ENCODE peak calls at places on chromosomes 13 and 19, in five cellular contexts. D is IMR-90, L is H1, W is neuronal stem cell, E is H9. Q is an unnamed sample. For H3K27me3, the result is how much of the 10 kb centered on the place peaks cover.

GRCh38 chr19:47049307-47049700 is 880 bp upstream of the TMEM160 start:
- DNase-seq in L (no peak), E (no peak), W (no peak), D (peak), Q (no peak)

GRCh38 chr19:6273701-6274601 is 5.8 kb downstream of the MLLT1 start:
- DNase-seq in W (no peak), L (no peak), E (no peak), D (peak), Q (peak)

GRCh38 chr13:51475727-51476521 is 23.1 kb upstream of the INTS6 start:
- DNase-seq in D (peak), W (no peak), E (no peak), L (no peak), Q (no peak)

GRCh38 chr19:46845959-46846459 is 4.6 kb downstream of the AP2S1 start:
- DNase-seq in L (no peak), E (no peak), W (no peak), D (no peak), Q (no peak)

GRCh38 chr19:38851622-38852230 is 1.9 kb upstream of the HNRNPL start:
- DNase-seq in E (peak), D (peak), W (peak), L (peak), Q (peak)

GRCh38 chr13:72293206-72293605 is 426.2 kb upstream of the DACH1 start:
- DNase-seq in D (no peak), E (no peak), L (no peak), W (no peak), Q (no peak)

GRCh38 chr19:47125669-47125938 is 5.0 kb upstream of the SAE1 start:
- DNase-seq in D (no peak), W (no peak), E (no peak), L (no peak), Q (no peak)

GRCh38 chr19:53549354-53549753 is 11.4 kb downstream of the ZNF331 start:
- DNase-seq in L (no peak), W (no peak), E (no peak), D (peak), Q (peak)

GRCh38 chr13:48437381-48437780 is 24.5 kb upstream of the LPAR6 start:
- DNase-seq in L (no peak), E (no peak), W (no peak), D (peak), Q (no peak)

GRCh38 chr19:18906605-18907519 is 10.9 kb upstream of the CERS1 start:
- DNase-seq in E (no peak), L (no peak), W (no peak), D (no peak), Q (no peak)

GRCh38 chr19:49889038-49889686 is 7.5 kb downstream of the IL4I1 start:
- DNase-seq in D (no peak), L (no peak), E (no peak), W (no peak), Q (no peak)

GRCh38 chr19:18393836-18394235 is 3.6 kb downstream of the LRRC25 start:
- DNase-seq in W (no peak), L (no peak), E (no peak), D (no peak), Q (no peak)

GRCh38 chr13:104900186-104900817 is 1635.2 kb downstream of the EFNB2 start:
- DNase-seq in D (no peak), E (no peak), L (no peak), W (no peak), Q (no peak)

GRCh38 chr13:103351035-103351828 is 285.0 kb upstream of the SLC10A2 start:
- DNase-seq in D (no peak), W (no peak), L (peak), E (peak), Q (peak)

GRCh38 chr13:21124853-21125252 is 51.5 kb downstream of the SKA3 start:
- DNase-seq in E (peak), W (no peak), D (peak), L (no peak), Q (peak)

GRCh38 chr19:6229216-6229913 is 50.4 kb downstream of the MLLT1 start:
- DNase-seq in L (no peak), D (no peak), E (no peak), W (no peak), Q (no peak)

GRCh38 chr13:95573226-95573625 is 20.7 kb downstream of the CLDN10 start:
- DNase-seq in E (no peak), D (peak), W (no peak), L (no peak), Q (no peak)

GRCh38 chr13:98273824-98274786 is 97.0 kb upstream of the RNF113B start:
- DNase-seq in D (peak), L (no peak), W (no peak), E (peak), Q (peak)

GRCh38 chr19:21586341-21587116 is 81.1 kb downstream of the ZNF429 start:
- DNase-seq in L (peak), W (no peak), D (no peak), E (peak), Q (no peak)

GRCh38 chr19:3507371-3508120 is 1.4 kb downstream of the FZR1 start:
- DNase-seq in L (peak), E (peak), W (no peak), D (no peak), Q (peak)

GRCh38 chr13:104318121-104318520 is 1251.9 kb upstream of the SLC10A2 start:
- DNase-seq in W (no peak), L (no peak), D (peak), E (no peak), Q (peak)

GRCh38 chr19:55434356-55434755 is 8.7 kb downstream of the SHISA7 start:
- DNase-seq in L (no peak), D (no peak), E (no peak), W (no peak), Q (no peak)

GRCh38 chr19:55431183-55431582 is 11.9 kb downstream of the SHISA7 start:
- DNase-seq in D (no peak), E (no peak), L (no peak), W (no peak), Q (no peak)

GRCh38 chr19:55435020-55435419 is 8.1 kb downstream of the SHISA7 start:
- DNase-seq in E (no peak), D (no peak), L (no peak), W (no peak), Q (no peak)

GRCh38 chr19:55433292-55433691 is 9.8 kb downstream of the SHISA7 start:
- DNase-seq in W (no peak), E (no peak), L (no peak), D (no peak), Q (no peak)

DNA sequence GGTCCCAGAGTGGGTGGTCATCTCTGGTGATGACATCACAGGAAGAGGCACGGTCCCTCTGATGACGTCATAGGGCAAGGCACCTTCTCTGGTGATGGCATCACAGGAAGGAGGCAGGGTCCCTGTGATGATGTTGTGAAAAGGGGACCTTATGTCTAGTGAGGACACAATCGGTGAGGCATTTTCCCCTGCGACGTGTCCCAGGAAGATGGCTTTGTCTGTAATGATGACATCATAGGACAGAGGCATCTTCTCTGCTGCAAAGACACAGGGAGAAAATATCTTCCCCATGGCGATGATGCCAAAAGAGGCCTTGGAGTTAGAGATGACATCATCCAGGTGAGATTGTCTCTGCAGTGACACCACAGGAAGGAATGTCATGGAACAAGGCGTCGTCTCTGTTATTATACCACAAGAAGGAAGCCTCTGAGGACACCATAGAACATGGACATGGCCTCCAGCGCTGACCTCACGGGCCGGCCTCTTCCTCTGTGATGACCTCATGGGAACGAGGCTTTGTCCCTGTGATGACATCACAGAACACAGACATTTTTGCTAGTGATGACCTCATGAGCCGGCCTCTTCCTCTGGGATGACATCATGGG is 10.6 kb downstream of the SHISA7 start:
- DNase-seq in W (no peak), D (no peak), L (no peak), E (no peak), Q (no peak)
- H3K27me3 ChIP-seq in W (under half), D (under half), L (under half), E (under half), Q (under half)

DNA sequence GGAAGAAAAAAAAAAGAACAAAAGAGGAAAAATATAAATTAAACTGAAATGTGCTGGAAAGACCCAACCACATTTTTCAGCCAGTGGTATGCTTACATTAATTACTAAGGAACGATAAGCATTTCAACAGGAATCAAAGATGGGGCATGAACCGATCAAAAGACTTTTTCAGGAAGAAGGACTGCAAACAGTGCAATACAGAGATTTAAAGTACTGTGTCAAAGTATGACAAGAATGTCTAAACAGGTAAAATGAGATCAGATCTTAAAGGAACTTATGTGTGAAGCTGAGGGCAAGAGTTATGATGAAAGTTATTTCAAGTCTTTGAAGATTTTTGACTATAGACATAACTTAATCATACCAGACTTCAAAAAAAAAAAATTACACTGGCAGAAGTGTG is 1761.8 kb downstream of the SLITRK5 start:
- DNase-seq in W (no peak), E (no peak), D (no peak), L (no peak), Q (no peak)
- H2BK15ac ChIP-seq in W (no peak), E (no peak), D (no peak), L (no peak), Q (no peak)

GRCh38 chr13:29752175-29752574 is 98.2 kb downstream of the UBL3 start:
- DNase-seq in L (no peak), D (no peak), W (no peak), E (no peak), Q (no peak)

GRCh38 chr13:29753593-29754485 is 96.6 kb downstream of the UBL3 start:
- DNase-seq in E (no peak), D (peak), W (no peak), L (peak), Q (peak)

GRCh38 chr13:29748097-29748496 is 102.3 kb downstream of the UBL3 start:
- DNase-seq in L (no peak), E (no peak), W (no peak), D (no peak), Q (no peak)

GRCh38 chr13:29749401-29750177 is 100.8 kb downstream of the UBL3 start:
- DNase-seq in W (no peak), L (no peak), D (peak), E (no peak), Q (peak)

DNA sequence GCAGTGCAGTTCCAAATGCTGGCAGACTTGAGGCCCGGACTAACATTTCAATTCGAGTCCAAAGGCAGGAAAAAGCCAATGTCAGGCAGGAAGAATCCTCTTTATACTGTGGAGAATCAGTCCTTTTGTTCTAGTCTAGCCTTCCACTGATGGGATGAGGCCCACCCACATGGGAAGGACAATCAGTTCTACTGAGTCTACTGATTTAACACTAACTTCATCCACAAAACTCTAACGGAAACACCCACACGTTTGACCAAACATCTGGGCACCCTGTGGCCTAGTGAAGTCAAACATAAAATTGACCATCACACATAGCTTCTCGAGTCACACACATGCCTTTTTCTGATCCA is 100.3 kb downstream of the UBL3 start:
- DNase-seq in D (no peak), W (no peak), L (no peak), E (no peak), Q (no peak)
- H3K27me3 ChIP-seq in D (under half), W (under half), L (under half), E (under half), Q (under half)

GRCh38 chr13:101726681-101727080 is 274.2 kb downstream of the ITGBL1 start:
- DNase-seq in D (no peak), E (no peak), L (no peak), W (no peak), Q (no peak)

GRCh38 chr13:101730420-101731000 is 278.0 kb downstream of the ITGBL1 start:
- DNase-seq in E (no peak), D (no peak), W (no peak), L (no peak), Q (no peak)

GRCh38 chr13:101728615-101729014 is 276.1 kb downstream of the ITGBL1 start:
- DNase-seq in D (no peak), E (no peak), W (no peak), L (no peak), Q (no peak)

GRCh38 chr13:101728021-101728420 is 275.5 kb downstream of the ITGBL1 start:
- DNase-seq in E (no peak), W (no peak), D (no peak), L (no peak), Q (no peak)

GRCh38 chr13:101727118-101727517 is 274.6 kb downstream of the ITGBL1 start:
- DNase-seq in L (no peak), W (no peak), E (no peak), D (no peak), Q (no peak)
- H2BK15ac ChIP-seq in L (no peak), W (no peak), E (no peak), D (no peak), Q (no peak)

DNA sequence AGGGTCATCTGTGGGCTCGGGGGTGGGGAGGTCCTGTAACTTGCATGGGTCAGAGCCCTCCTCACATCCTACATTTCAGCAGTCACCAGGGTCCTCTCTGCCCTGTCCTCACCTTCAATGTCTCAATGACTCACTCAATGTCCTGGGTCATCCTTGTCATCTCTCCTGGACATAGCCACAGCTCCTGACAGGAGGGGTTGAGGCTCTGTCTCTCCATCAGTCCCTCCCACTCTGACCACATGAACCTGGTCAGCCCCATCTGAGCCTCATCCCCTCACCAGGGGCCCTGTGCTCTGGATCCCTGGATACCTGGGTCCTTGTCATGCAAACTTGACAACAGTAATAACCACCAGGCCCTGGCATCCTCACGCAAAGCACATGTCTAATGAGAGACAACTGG is 13.4 kb downstream of the CEACAM21 start:
- DNase-seq in D (no peak), E (no peak), L (no peak), W (no peak), Q (no peak)
- H3K27me3 ChIP-seq in D (under half), E (under half), L (under half), W (under half), Q (under half)

GRCh38 chr13:76223999-76224398 is 587.9 kb downstream of the LMO7 start:
- DNase-seq in D (no peak), L (no peak), W (no peak), E (no peak), Q (no peak)
- H2BK15ac ChIP-seq in D (no peak), L (no peak), W (no peak), E (no peak), Q (no peak)

GRCh38 chr19:1483979-1484428 is 5.0 kb upstream of the C19orf25 start:
- DNase-seq in L (no peak), D (no peak), E (peak), W (no peak), Q (no peak)
- H3K27me3 ChIP-seq in L (under half), D (under half), E (under half), W (under half), Q (under half)